ENCODE peak calls at places on chromosomes 6 and 20, in ten cellular contexts. One of them, this sample, is unnamed.

GRCh38 chr6:116529466-116529969 is 16.0 kb downstream of the TRAPPC3L start:
- DNase-seq in foreskin fibroblast: no peak
- DNase-seq in IMR-90: no peak
- DNase-seq in myocyte: no peak
- DNase-seq in EL: no peak
- DNase-seq in neural crest cell: no peak
- DNase-seq in stimulated activated CD8-positive, alpha-beta memory T cell treated with anti-CD3 and anti-CD28 coated beads, Interleukin-7, amount 100 ng/mL, for 1 hour: no peak
- DNase-seq in Right ventricle myocardium superior: no peak
- DNase-seq in WERI-Rb-1: no peak
- DNase-seq in nucleus accumbens: no peak
- DNase-seq in this sample: no peak

GRCh38 chr6:27840572-27840971 is 71.6 kb downstream of the OR2B2 start:
- DNase-seq in myocyte: no peak
- DNase-seq in foreskin fibroblast: no peak
- DNase-seq in Right ventricle myocardium superior: no peak
- DNase-seq in EL: no peak
- DNase-seq in stimulated activated CD8-positive, alpha-beta memory T cell treated with anti-CD3 and anti-CD28 coated beads, Interleukin-7, amount 100 ng/mL, for 1 hour: no peak
- DNase-seq in nucleus accumbens: no peak
- DNase-seq in neural crest cell: no peak
- DNase-seq in WERI-Rb-1: no peak
- DNase-seq in IMR-90: no peak
- DNase-seq in this sample: no peak

GRCh38 chr20:41141153-41141815 is 3.9 kb downstream of the PLCG1 start:
- DNase-seq in foreskin fibroblast: peak
- DNase-seq in neural crest cell: peak
- DNase-seq in WERI-Rb-1: no peak
- DNase-seq in IMR-90: peak
- DNase-seq in EL: peak
- DNase-seq in stimulated activated CD8-positive, alpha-beta memory T cell treated with anti-CD3 and anti-CD28 coated beads, Interleukin-7, amount 100 ng/mL, for 1 hour: no peak
- DNase-seq in nucleus accumbens: no peak
- DNase-seq in myocyte: peak
- DNase-seq in Right ventricle myocardium superior: peak
- DNase-seq in this sample: peak

GRCh38 chr20:9958693-9959092 is 76.1 kb upstream of the ANKEF1 start:
- DNase-seq in EL: no peak
- DNase-seq in Right ventricle myocardium superior: no peak
- DNase-seq in neural crest cell: no peak
- DNase-seq in WERI-Rb-1: no peak
- DNase-seq in foreskin fibroblast: no peak
- DNase-seq in stimulated activated CD8-positive, alpha-beta memory T cell treated with anti-CD3 and anti-CD28 coated beads, Interleukin-7, amount 100 ng/mL, for 1 hour: no peak
- DNase-seq in myocyte: no peak
- DNase-seq in nucleus accumbens: no peak
- DNase-seq in IMR-90: no peak
- DNase-seq in this sample: no peak

GRCh38 chr6:79544299-79544927 is 7.2 kb upstream of the LCA5 start:
- DNase-seq in WERI-Rb-1: no peak
- DNase-seq in EL: peak
- DNase-seq in Right ventricle myocardium superior: no peak
- DNase-seq in neural crest cell: no peak
- DNase-seq in nucleus accumbens: peak
- DNase-seq in foreskin fibroblast: peak
- DNase-seq in IMR-90: peak
- DNase-seq in myocyte: peak
- DNase-seq in stimulated activated CD8-positive, alpha-beta memory T cell treated with anti-CD3 and anti-CD28 coated beads, Interleukin-7, amount 100 ng/mL, for 1 hour: no peak
- DNase-seq in this sample: peak

GRCh38 chr20:40689100-40689942 is at the start of gene MAFB:
- DNase-seq in foreskin fibroblast: peak
- DNase-seq in stimulated activated CD8-positive, alpha-beta memory T cell treated with anti-CD3 and anti-CD28 coated beads, Interleukin-7, amount 100 ng/mL, for 1 hour: no peak
- DNase-seq in myocyte: peak
- DNase-seq in WERI-Rb-1: peak
- DNase-seq in neural crest cell: peak
- DNase-seq in IMR-90: peak
- DNase-seq in EL: peak
- DNase-seq in Right ventricle myocardium superior: peak
- DNase-seq in nucleus accumbens: peak
- DNase-seq in this sample: peak

GRCh38 chr20:63856111-63856511 is 5.2 kb upstream of the ABHD16B start:
- DNase-seq in myocyte: no peak
- DNase-seq in neural crest cell: no peak
- DNase-seq in stimulated activated CD8-positive, alpha-beta memory T cell treated with anti-CD3 and anti-CD28 coated beads, Interleukin-7, amount 100 ng/mL, for 1 hour: no peak
- DNase-seq in WERI-Rb-1: no peak
- DNase-seq in EL: no peak
- DNase-seq in nucleus accumbens: no peak
- DNase-seq in IMR-90: no peak
- DNase-seq in Right ventricle myocardium superior: no peak
- DNase-seq in foreskin fibroblast: no peak
- DNase-seq in this sample: no peak

GRCh38 chr6:128492386-128492785 is 28.0 kb downstream of the PTPRK start:
- DNase-seq in stimulated activated CD8-positive, alpha-beta memory T cell treated with anti-CD3 and anti-CD28 coated beads, Interleukin-7, amount 100 ng/mL, for 1 hour: no peak
- DNase-seq in foreskin fibroblast: no peak
- DNase-seq in nucleus accumbens: no peak
- DNase-seq in EL: no peak
- DNase-seq in neural crest cell: no peak
- DNase-seq in Right ventricle myocardium superior: no peak
- DNase-seq in IMR-90: peak
- DNase-seq in WERI-Rb-1: no peak
- DNase-seq in myocyte: no peak
- DNase-seq in this sample: peak

GRCh38 chr6:128827675-128828464 is 55.1 kb upstream of the LAMA2 start:
- DNase-seq in EL: peak
- DNase-seq in neural crest cell: no peak
- DNase-seq in Right ventricle myocardium superior: no peak
- DNase-seq in stimulated activated CD8-positive, alpha-beta memory T cell treated with anti-CD3 and anti-CD28 coated beads, Interleukin-7, amount 100 ng/mL, for 1 hour: no peak
- DNase-seq in IMR-90: peak
- DNase-seq in WERI-Rb-1: no peak
- DNase-seq in nucleus accumbens: no peak
- DNase-seq in foreskin fibroblast: peak
- DNase-seq in myocyte: peak
- DNase-seq in this sample: peak

GRCh38 chr20:10634683-10635411 is 39.0 kb downstream of the JAG1 start:
- DNase-seq in nucleus accumbens: no peak
- DNase-seq in foreskin fibroblast: peak
- DNase-seq in myocyte: no peak
- DNase-seq in neural crest cell: no peak
- DNase-seq in stimulated activated CD8-positive, alpha-beta memory T cell treated with anti-CD3 and anti-CD28 coated beads, Interleukin-7, amount 100 ng/mL, for 1 hour: no peak
- DNase-seq in IMR-90: peak
- DNase-seq in WERI-Rb-1: no peak
- DNase-seq in EL: peak
- DNase-seq in Right ventricle myocardium superior: no peak
- DNase-seq in this sample: peak

GRCh38 chr6:1620504-1621327 is 11.0 kb downstream of the FOXC1 start:
- DNase-seq in nucleus accumbens: no peak
- DNase-seq in IMR-90: no peak
- DNase-seq in neural crest cell: no peak
- DNase-seq in EL: no peak
- DNase-seq in foreskin fibroblast: no peak
- DNase-seq in stimulated activated CD8-positive, alpha-beta memory T cell treated with anti-CD3 and anti-CD28 coated beads, Interleukin-7, amount 100 ng/mL, for 1 hour: no peak
- DNase-seq in myocyte: no peak
- DNase-seq in WERI-Rb-1: no peak
- DNase-seq in Right ventricle myocardium superior: no peak
- DNase-seq in this sample: no peak

GRCh38 chr6:109609737-109610136 is 81.3 kb downstream of the AK9 start:
- DNase-seq in myocyte: no peak
- DNase-seq in IMR-90: no peak
- DNase-seq in EL: no peak
- DNase-seq in nucleus accumbens: no peak
- DNase-seq in WERI-Rb-1: no peak
- DNase-seq in stimulated activated CD8-positive, alpha-beta memory T cell treated with anti-CD3 and anti-CD28 coated beads, Interleukin-7, amount 100 ng/mL, for 1 hour: no peak
- DNase-seq in Right ventricle myocardium superior: no peak
- DNase-seq in foreskin fibroblast: no peak
- DNase-seq in neural crest cell: no peak
- DNase-seq in this sample: no peak

GRCh38 chr20:9498322-9498721 is 16.1 kb upstream of the LAMP5 start:
- DNase-seq in stimulated activated CD8-positive, alpha-beta memory T cell treated with anti-CD3 and anti-CD28 coated beads, Interleukin-7, amount 100 ng/mL, for 1 hour: no peak
- DNase-seq in myocyte: no peak
- DNase-seq in IMR-90: peak
- DNase-seq in WERI-Rb-1: no peak
- DNase-seq in foreskin fibroblast: peak
- DNase-seq in Right ventricle myocardium superior: no peak
- DNase-seq in neural crest cell: no peak
- DNase-seq in EL: peak
- DNase-seq in nucleus accumbens: no peak
- DNase-seq in this sample: peak

GRCh38 chr6:122609881-122610689 is at the start of gene PKIB:
- DNase-seq in IMR-90: peak
- DNase-seq in EL: peak
- DNase-seq in neural crest cell: peak
- DNase-seq in Right ventricle myocardium superior: peak
- DNase-seq in WERI-Rb-1: peak
- DNase-seq in myocyte: peak
- DNase-seq in stimulated activated CD8-positive, alpha-beta memory T cell treated with anti-CD3 and anti-CD28 coated beads, Interleukin-7, amount 100 ng/mL, for 1 hour: no peak
- DNase-seq in nucleus accumbens: peak
- DNase-seq in foreskin fibroblast: peak
- DNase-seq in this sample: peak

GRCh38 chr20:14583413-14583812 is 246.0 kb upstream of the FLRT3 start:
- DNase-seq in neural crest cell: no peak
- DNase-seq in nucleus accumbens: no peak
- DNase-seq in EL: peak
- DNase-seq in foreskin fibroblast: peak
- DNase-seq in Right ventricle myocardium superior: no peak
- DNase-seq in WERI-Rb-1: no peak
- DNase-seq in stimulated activated CD8-positive, alpha-beta memory T cell treated with anti-CD3 and anti-CD28 coated beads, Interleukin-7, amount 100 ng/mL, for 1 hour: no peak
- DNase-seq in myocyte: peak
- DNase-seq in IMR-90: peak
- DNase-seq in this sample: peak

GRCh38 chr6:83221302-83221701 is 28.1 kb downstream of the RWDD2A start:
- DNase-seq in nucleus accumbens: no peak
- DNase-seq in neural crest cell: no peak
- DNase-seq in WERI-Rb-1: no peak
- DNase-seq in myocyte: no peak
- DNase-seq in IMR-90: peak
- DNase-seq in foreskin fibroblast: no peak
- DNase-seq in stimulated activated CD8-positive, alpha-beta memory T cell treated with anti-CD3 and anti-CD28 coated beads, Interleukin-7, amount 100 ng/mL, for 1 hour: no peak
- DNase-seq in EL: no peak
- DNase-seq in Right ventricle myocardium superior: no peak
- DNase-seq in this sample: no peak

GRCh38 chr20:37288091-37288490 is 1.4 kb upstream of the MANBAL start:
- DNase-seq in foreskin fibroblast: no peak
- DNase-seq in myocyte: no peak
- DNase-seq in Right ventricle myocardium superior: peak
- DNase-seq in neural crest cell: no peak
- DNase-seq in stimulated activated CD8-positive, alpha-beta memory T cell treated with anti-CD3 and anti-CD28 coated beads, Interleukin-7, amount 100 ng/mL, for 1 hour: no peak
- DNase-seq in IMR-90: no peak
- DNase-seq in EL: no peak
- DNase-seq in WERI-Rb-1: no peak
- DNase-seq in nucleus accumbens: no peak
- DNase-seq in this sample: no peak

This sample was measured in HCEC 1CT.